ENCODE peak calls at places on chromosomes 16 and 17, in six cellular contexts. A, D, S, J, O and R are unnamed samples. For H3K4me1, the result is how much of the 10 kb centered on the place peaks cover.

GRCh38 chr16:3816326-3816725 is 64.2 kb downstream of the CREBBP start:
- DNase-seq in A (no peak), D (no peak), S (no peak), J (no peak), O (no peak), R (no peak)

GRCh38 chr16:51465026-51465425 is 314.0 kb upstream of the SALL1 start:
- DNase-seq in A (no peak), D (no peak), S (no peak), J (no peak), O (no peak), R (no peak)

GRCh38 chr16:14456793-14457481 is 173.1 kb downstream of the PARN start:
- DNase-seq in A (no peak), D (no peak), S (no peak), J (no peak), O (no peak), R (no peak)

GRCh38 chr16:67327774-67328173 is 1.2 kb downstream of the LRRC36 start:
- DNase-seq in A (no peak), D (no peak), S (no peak), J (no peak), O (no peak), R (no peak)

GRCh38 chr17:82831041-82831817 is 8.6 kb downstream of the ZNF750 start:
- DNase-seq in A (no peak), D (no peak), S (no peak), J (no peak), O (no peak), R (no peak)

GRCh38 chr17:47935961-47936360 is 5.4 kb upstream of the PNPO start:
- DNase-seq in A (no peak), D (no peak), S (no peak), J (no peak), O (peak), R (no peak)

GRCh38 chr17:80650751-80651173 is 106.1 kb downstream of the RPTOR start:
- DNase-seq in A (no peak), D (no peak), S (no peak), J (no peak), O (no peak), R (no peak)

GRCh38 chr17:8537734-8538133 is 92.8 kb downstream of the MYH10 start:
- DNase-seq in A (no peak), D (no peak), S (no peak), J (no peak), O (no peak), R (no peak)

GRCh38 chr17:13541032-13541480 is 60.7 kb downstream of the HS3ST3A1 start:
- DNase-seq in A (no peak), D (peak), S (no peak), J (no peak), O (peak), R (no peak)

GRCh38 chr17:58247511-58248363 is 9.4 kb downstream of the LPO start:
- DNase-seq in A (no peak), D (no peak), S (no peak), J (no peak), O (no peak), R (peak)

GRCh38 chr16:67445441-67445912 is 14.6 kb downstream of the HSD11B2 start:
- DNase-seq in A (no peak), D (peak), S (peak), J (no peak), O (no peak), R (no peak)

GRCh38 chr17:15926039-15926740 is 18.7 kb upstream of the ADORA2B start:
- DNase-seq in A (no peak), D (no peak), S (no peak), J (no peak), O (no peak), R (no peak)

GRCh38 chr16:10521681-10522274 is 58.6 kb downstream of the EMP2 start:
- DNase-seq in A (no peak), D (peak), S (no peak), J (peak), O (peak), R (no peak)

GRCh38 chr17:38687291-38687690 is 12.5 kb upstream of the EPOP start:
- DNase-seq in A (no peak), D (no peak), S (no peak), J (no peak), O (no peak), R (no peak)

GRCh38 chr17:57420674-57421392 is 164.5 kb downstream of the MSI2 start:
- DNase-seq in A (no peak), D (peak), S (no peak), J (no peak), O (peak), R (no peak)

GRCh38 chr16:83835972-83836566 is 28.3 kb downstream of the HSBP1 start:
- DNase-seq in A (no peak), D (no peak), S (no peak), J (no peak), O (peak), R (no peak)

GRCh38 chr17:50798424-50799344 is 31.4 kb upstream of the ANKRD40CL start:
- DNase-seq in A (no peak), D (no peak), S (no peak), J (no peak), O (no peak), R (no peak)

GRCh38 chr17:43846963-43847369 is at the start of gene CD300LG:
- DNase-seq in A (no peak), D (peak), S (no peak), J (no peak), O (no peak), R (no peak)

GRCh38 chr17:41521574-41522261 is 3.0 kb upstream of the KRT15 start:
- DNase-seq in A (no peak), D (no peak), S (peak), J (peak), O (peak), R (no peak)

GRCh38 chr17:58060596-58061191 is 22.5 kb upstream of the DYNLL2 start:
- DNase-seq in A (no peak), D (peak), S (peak), J (no peak), O (no peak), R (no peak)

GRCh38 chr16:17448640-17449638 is 21.8 kb downstream of the XYLT1 start:
- DNase-seq in A (no peak), D (no peak), S (no peak), J (no peak), O (no peak), R (no peak)

GRCh38 chr17:7573324-7574080 is 5.9 kb upstream of the CD68 start:
- DNase-seq in A (no peak), D (peak), S (peak), J (peak), O (peak), R (peak)

GRCh38 chr17:67606471-67606870 is 111.3 kb upstream of the NOL11 start:
- DNase-seq in A (no peak), D (no peak), S (no peak), J (peak), O (no peak), R (no peak)

GRCh38 chr17:50783905-50784304 is 16.6 kb upstream of the ANKRD40CL start:
- DNase-seq in A (no peak), D (no peak), S (no peak), J (no peak), O (no peak), R (no peak)

GRCh38 chr17:8726951-8727555 is 17.6 kb downstream of the CCDC42 start:
- DNase-seq in A (no peak), D (no peak), S (peak), J (no peak), O (no peak), R (no peak)

GRCh38 chr16:28623172-28623711 is 13.4 kb upstream of the SULT1A1 start:
- DNase-seq in A (no peak), D (no peak), S (peak), J (peak), O (no peak), R (no peak)

GRCh38 chr17:49616546-49617205 is 41.0 kb downstream of the NXPH3 start:
- DNase-seq in A (no peak), D (peak), S (peak), J (peak), O (no peak), R (no peak)

GRCh38 chr16:85428899-85429775 is 184.0 kb upstream of the GSE1 start:
- DNase-seq in A (no peak), D (no peak), S (no peak), J (peak), O (no peak), R (no peak)

GRCh38 chr17:32269377-32269776 is 3.7 kb downstream of the RHBDL3 start:
- DNase-seq in A (no peak), D (no peak), S (no peak), J (no peak), O (no peak), R (no peak)

GRCh38 chr17:76237859-76238313 is 2.4 kb downstream of the RNF157 start:
- DNase-seq in A (no peak), D (no peak), S (no peak), J (no peak), O (no peak), R (no peak)

GRCh38 chr16:50747206-50747956 is 5.5 kb downstream of the CYLD start:
- DNase-seq in A (peak), D (no peak), S (no peak), J (no peak), O (no peak), R (no peak)

GRCh38 chr16:12868788-12869187 is 32.6 kb upstream of the SHISA9 start:
- DNase-seq in A (no peak), D (no peak), S (no peak), J (no peak), O (no peak), R (no peak)

GRCh38 chr16:1823821-1824220 is 2.8 kb downstream of the HAGH start:
- DNase-seq in A (no peak), D (no peak), S (no peak), J (peak), O (peak), R (no peak)

GRCh38 chr17:7132511-7133094 is 18.0 kb upstream of the ASGR2 start:
- DNase-seq in A (peak), D (no peak), S (no peak), J (no peak), O (no peak), R (no peak)

GRCh38 chr16:5069854-5070253 is 1.8 kb upstream of the ALG1 start:
- DNase-seq in A (no peak), D (no peak), S (no peak), J (no peak), O (no peak), R (no peak)

GRCh38 chr16:5072334-5073278 is 963 bp downstream of the ALG1 start:
- DNase-seq in A (no peak), D (no peak), S (no peak), J (no peak), O (no peak), R (no peak)

GRCh38 chr16:5070431-5071186 is 1.0 kb upstream of the ALG1 start:
- DNase-seq in A (no peak), D (no peak), S (no peak), J (no peak), O (no peak), R (no peak)

GRCh38 chr16:5071681-5072333 is at the start of gene ALG1:
- DNase-seq in A (peak), D (peak), S (peak), J (peak), O (peak), R (no peak)

GRCh38 chr16:5071341-5071680 is 332 bp upstream of the ALG1 start:
- DNase-seq in A (no peak), D (no peak), S (no peak), J (no peak), O (no peak), R (no peak)
- H3K4me3 ChIP-seq in A (peak), D (peak), S (peak), J (no peak), O (peak), R (peak)

GRCh38 chr17:4559851-4560820 is at the start of gene GGT6:
- DNase-seq in A (no peak), D (no peak), S (peak), J (peak), O (no peak), R (no peak)
- TF ChIP-seq POLR2A in A (no peak), D (no peak), S (no peak), J (peak), O (no peak), R (no peak)

GRCh38 chr17:46190763-46191162 is 2.5 kb downstream of the KANSL1 start:
- DNase-seq in A (no peak), D (no peak), S (no peak), J (no peak), O (no peak), R (no peak)
- H3K4me1 ChIP-seq in A (under half), D (under half), S (under half), J (half or more), O (under half), R (half or more)

GRCh38 chr17:18378205-18378505 is 577 bp downstream of the EVPLL start:
- DNase-seq in A (no peak), D (no peak), S (no peak), J (no peak), O (no peak), R (no peak)
- H3K4me3 ChIP-seq in A (no peak), D (no peak), S (no peak), J (no peak), O (no peak), R (no peak)

GRCh38 chr17:28748852-28749515 is 5.2 kb downstream of the TRAF4 start:
- DNase-seq in A (no peak), D (no peak), S (no peak), J (no peak), O (no peak), R (no peak)
- TF ChIP-seq POLR2A in A (no peak), D (no peak), S (no peak), J (peak), O (peak), R (no peak)